ENCODE peak calls at places on chromosomes 4 and X, in five cellular contexts. One of them, this sample, is unnamed.

GRCh38 chr4:5024673-5025072 is 5.4 kb upstream of the CYTL1 start:
- DNase-seq in HepG2: no peak
- DNase-seq in GM12878: no peak
- DNase-seq in K562: no peak
- DNase-seq in SK-N-SH: no peak
- DNase-seq in this sample: no peak

GRCh38 chrX:12309733-12310054 is 171.4 kb downstream of the FRMPD4 start:
- DNase-seq in HepG2: no peak
- DNase-seq in GM12878: no peak
- DNase-seq in K562: no peak
- DNase-seq in SK-N-SH: no peak
- DNase-seq in this sample: no peak

GRCh38 chr4:1900624-1901023 is 29.4 kb downstream of the NSD2 start:
- DNase-seq in HepG2: no peak
- DNase-seq in GM12878: no peak
- DNase-seq in K562: no peak
- DNase-seq in SK-N-SH: no peak
- DNase-seq in this sample: no peak

GRCh38 chrX:15594371-15594770 is 6.4 kb downstream of the ACE2 start:
- DNase-seq in HepG2: no peak
- DNase-seq in GM12878: no peak
- DNase-seq in K562: no peak
- DNase-seq in SK-N-SH: no peak
- DNase-seq in this sample: no peak

GRCh38 chr4:156336516-156336915 is 382.9 kb upstream of the CTSO start:
- DNase-seq in HepG2: no peak
- DNase-seq in GM12878: no peak
- DNase-seq in K562: no peak
- DNase-seq in SK-N-SH: no peak
- DNase-seq in this sample: no peak

GRCh38 chrX:15908891-15909290 is 54.3 kb upstream of the AP1S2 start:
- DNase-seq in HepG2: peak; percentile 12
- DNase-seq in GM12878: no peak
- DNase-seq in K562: no peak
- DNase-seq in SK-N-SH: no peak
- DNase-seq in this sample: no peak

GRCh38 chr4:37483610-37484009 is 202.6 kb downstream of the RELL1 start:
- DNase-seq in HepG2: no peak
- DNase-seq in GM12878: no peak
- DNase-seq in K562: no peak
- DNase-seq in SK-N-SH: no peak
- DNase-seq in this sample: no peak

GRCh38 chrX:149145845-149146285 is 359.2 kb downstream of the IDS start:
- DNase-seq in HepG2: no peak
- DNase-seq in GM12878: no peak
- DNase-seq in K562: no peak
- DNase-seq in SK-N-SH: no peak
- DNase-seq in this sample: no peak

GRCh38 chrX:39528161-39528560 is 569.6 kb downstream of the BCOR start:
- DNase-seq in HepG2: no peak
- DNase-seq in GM12878: no peak
- DNase-seq in K562: no peak
- DNase-seq in SK-N-SH: no peak
- DNase-seq in this sample: no peak

GRCh38 chr4:71406459-71406963 is 67.7 kb downstream of the SLC4A4 start:
- DNase-seq in HepG2: no peak
- DNase-seq in GM12878: no peak
- DNase-seq in K562: peak; percentile 72
- DNase-seq in SK-N-SH: no peak
- DNase-seq in this sample: no peak

GRCh38 chr4:158122501-158122900 is 50.3 kb downstream of the GASK1B start:
- DNase-seq in HepG2: no peak
- DNase-seq in GM12878: no peak
- DNase-seq in K562: no peak
- DNase-seq in SK-N-SH: no peak
- DNase-seq in this sample: no peak

GRCh38 chrX:69388526-69388925 is 115.6 kb upstream of the NALF2 start:
- DNase-seq in HepG2: no peak
- DNase-seq in GM12878: no peak
- DNase-seq in K562: no peak
- DNase-seq in SK-N-SH: no peak
- DNase-seq in this sample: no peak

GRCh38 chr4:85446462-85446861 is 28.5 kb upstream of the ARHGAP24 start:
- DNase-seq in HepG2: no peak
- DNase-seq in GM12878: no peak
- DNase-seq in K562: no peak
- DNase-seq in SK-N-SH: no peak
- DNase-seq in this sample: no peak

GRCh38 chr4:67320645-67321044 is 224.7 kb downstream of the CENPC start:
- DNase-seq in HepG2: no peak
- DNase-seq in GM12878: no peak
- DNase-seq in K562: no peak
- DNase-seq in SK-N-SH: no peak
- DNase-seq in this sample: no peak

GRCh38 chr4:26212528-26212927 is 108.3 kb upstream of the RBPJ start:
- DNase-seq in HepG2: no peak
- DNase-seq in GM12878: no peak
- DNase-seq in K562: no peak
- DNase-seq in SK-N-SH: no peak
- DNase-seq in this sample: no peak

GRCh38 chr4:38488891-38489861 is 174.8 kb upstream of the KLF3 start:
- DNase-seq in HepG2: no peak
- DNase-seq in GM12878: no peak
- DNase-seq in K562: no peak
- DNase-seq in SK-N-SH: no peak
- DNase-seq in this sample: no peak

GRCh38 chrX:54921427-54922021 is 900 bp downstream of the TRO start:
- DNase-seq in HepG2: peak; percentile 40
- DNase-seq in GM12878: no peak
- DNase-seq in K562: no peak
- DNase-seq in SK-N-SH: peak; percentile 83
- DNase-seq in this sample: no peak

GRCh38 chr4:131381055-131381454 is 1768.0 kb upstream of the PCDH10 start:
- DNase-seq in HepG2: no peak
- DNase-seq in GM12878: no peak
- DNase-seq in K562: no peak
- DNase-seq in SK-N-SH: no peak
- DNase-seq in this sample: no peak

GRCh38 chrX:94288325-94288724 is 614.3 kb downstream of the FAM133A start:
- DNase-seq in HepG2: no peak
- DNase-seq in GM12878: no peak
- DNase-seq in K562: no peak
- DNase-seq in SK-N-SH: no peak
- DNase-seq in this sample: no peak

GRCh38 chrX:19789376-19789775 is 98.0 kb downstream of the SH3KBP1 start:
- DNase-seq in HepG2: no peak
- DNase-seq in GM12878: no peak
- DNase-seq in K562: no peak
- DNase-seq in SK-N-SH: no peak
- DNase-seq in this sample: no peak

GRCh38 chrX:150513564-150513963 is 54.9 kb upstream of the MTM1 start:
- DNase-seq in HepG2: no peak
- DNase-seq in GM12878: no peak
- DNase-seq in K562: peak; percentile 10
- DNase-seq in SK-N-SH: no peak
- DNase-seq in this sample: no peak

GRCh38 chr4:155629183-155629825 is 37.3 kb upstream of the GUCY1A1 start:
- DNase-seq in HepG2: no peak
- DNase-seq in GM12878: no peak
- DNase-seq in K562: no peak
- DNase-seq in SK-N-SH: no peak
- DNase-seq in this sample: no peak

GRCh38 chrX:140467211-140467610 is 37.7 kb downstream of the SOX3 start:
- DNase-seq in HepG2: no peak
- DNase-seq in GM12878: no peak
- DNase-seq in K562: no peak
- DNase-seq in SK-N-SH: no peak
- DNase-seq in this sample: no peak

GRCh38 chr4:36317731-36318130 is 36.3 kb downstream of the DTHD1 start:
- DNase-seq in HepG2: no peak
- DNase-seq in GM12878: no peak
- DNase-seq in K562: no peak
- DNase-seq in SK-N-SH: no peak
- DNase-seq in this sample: no peak

GRCh38 chrX:103356023-103356798 is at the start of gene TCEAL9:
- DNase-seq in HepG2: peak; percentile 51
- DNase-seq in GM12878: no peak
- DNase-seq in K562: peak; percentile 36
- DNase-seq in SK-N-SH: peak; percentile 71
- DNase-seq in this sample: peak; percentile 29

DNA sequence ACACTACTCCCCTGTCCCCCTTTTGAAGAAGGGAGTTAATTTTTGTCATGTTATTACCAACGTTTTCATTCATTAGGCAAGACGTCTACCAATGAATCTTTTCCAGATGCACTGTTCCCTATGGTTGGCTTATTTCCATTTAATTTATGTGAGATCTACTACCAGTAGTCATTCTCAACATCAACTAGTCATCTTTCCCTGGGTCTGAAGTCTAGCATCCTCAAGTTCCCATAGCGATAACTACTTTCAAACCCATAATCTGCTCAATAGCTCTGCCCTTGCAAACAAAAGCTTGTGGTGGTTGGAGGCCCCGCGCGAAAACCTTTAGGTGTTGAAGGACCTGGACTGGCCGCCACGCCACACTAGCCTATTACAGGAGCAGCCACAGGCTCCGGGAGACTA is 815 bp downstream of the PPAT start:
- DNase-seq in HepG2: no peak
- DNase-seq in GM12878: no peak
- DNase-seq in K562: no peak
- DNase-seq in SK-N-SH: no peak
- DNase-seq in this sample: no peak
- TF ChIP-seq ZBTB33 in HepG2: no peak
- TF ChIP-seq ZBTB33 in GM12878: no peak
- TF ChIP-seq ZBTB33 in K562: no peak
- TF ChIP-seq ZBTB33 in SK-N-SH: no peak
- TF ChIP-seq ZBTB33 in this sample: no peak

GRCh38 chrX:2348225-2348624 is 152.6 kb downstream of the DHRSX start:
- DNase-seq in HepG2: no peak
- DNase-seq in GM12878: no peak
- DNase-seq in K562: no peak
- DNase-seq in SK-N-SH: no peak
- DNase-seq in this sample: no peak

GRCh38 chrX:2351321-2351720 is 149.5 kb downstream of the DHRSX start:
- DNase-seq in HepG2: no peak
- DNase-seq in GM12878: no peak
- DNase-seq in K562: no peak
- DNase-seq in SK-N-SH: no peak
- DNase-seq in this sample: no peak

DNA sequence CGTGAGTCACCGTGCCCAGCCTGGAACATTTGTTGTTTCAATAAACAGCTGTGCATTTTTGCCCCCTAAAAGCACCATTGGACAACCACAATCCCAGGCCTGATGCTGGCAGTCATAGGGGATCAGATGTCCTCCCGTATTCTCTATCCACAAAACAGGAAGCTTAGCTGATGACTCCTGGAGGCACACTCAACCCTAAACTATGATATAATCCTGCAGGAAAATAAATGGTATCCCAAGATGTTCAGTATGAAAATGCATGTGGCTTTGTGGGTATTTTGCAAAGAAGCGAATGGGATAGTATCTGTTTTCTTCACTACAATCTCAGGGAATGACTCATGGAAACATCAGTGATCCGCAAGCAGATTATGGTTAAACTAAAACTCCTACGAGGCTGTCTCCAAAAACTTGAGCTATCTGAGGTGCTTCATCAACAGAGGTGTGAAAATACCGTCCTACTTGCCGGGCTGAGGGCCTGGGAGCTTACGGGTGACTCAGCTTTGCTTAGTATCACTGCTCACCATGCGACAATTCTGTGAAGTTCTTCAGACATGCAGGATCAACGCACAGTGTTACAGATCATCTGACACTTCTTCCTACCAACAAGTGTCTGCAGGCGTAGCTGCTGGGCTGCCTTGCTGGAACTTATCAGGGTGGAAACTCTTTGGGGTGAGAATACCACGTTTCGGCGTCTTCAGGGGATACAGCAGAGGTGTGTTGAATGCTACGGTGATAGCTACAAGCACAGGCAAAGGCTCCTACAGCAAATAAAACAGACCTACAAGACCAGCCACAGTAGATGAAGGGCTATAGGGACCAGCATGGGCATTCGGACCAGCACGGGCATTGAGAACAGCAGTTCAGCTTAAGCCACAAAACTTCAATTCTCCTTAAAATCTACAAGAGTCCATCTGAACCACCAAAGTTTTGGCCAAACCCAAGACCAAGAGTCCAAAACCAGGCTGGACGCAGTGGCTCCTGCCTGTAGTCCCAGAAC is 148.5 kb downstream of the DHRSX start:
- DNase-seq in HepG2: no peak
- DNase-seq in GM12878: no peak
- DNase-seq in K562: peak; percentile 62
- DNase-seq in SK-N-SH: no peak
- DNase-seq in this sample: no peak
- TF ChIP-seq ZBTB33 in HepG2: no peak
- TF ChIP-seq ZBTB33 in GM12878: no peak
- TF ChIP-seq ZBTB33 in K562: no peak
- TF ChIP-seq ZBTB33 in SK-N-SH: peak; percentile 29
- TF ChIP-seq ZBTB33 in this sample: no peak

DNA sequence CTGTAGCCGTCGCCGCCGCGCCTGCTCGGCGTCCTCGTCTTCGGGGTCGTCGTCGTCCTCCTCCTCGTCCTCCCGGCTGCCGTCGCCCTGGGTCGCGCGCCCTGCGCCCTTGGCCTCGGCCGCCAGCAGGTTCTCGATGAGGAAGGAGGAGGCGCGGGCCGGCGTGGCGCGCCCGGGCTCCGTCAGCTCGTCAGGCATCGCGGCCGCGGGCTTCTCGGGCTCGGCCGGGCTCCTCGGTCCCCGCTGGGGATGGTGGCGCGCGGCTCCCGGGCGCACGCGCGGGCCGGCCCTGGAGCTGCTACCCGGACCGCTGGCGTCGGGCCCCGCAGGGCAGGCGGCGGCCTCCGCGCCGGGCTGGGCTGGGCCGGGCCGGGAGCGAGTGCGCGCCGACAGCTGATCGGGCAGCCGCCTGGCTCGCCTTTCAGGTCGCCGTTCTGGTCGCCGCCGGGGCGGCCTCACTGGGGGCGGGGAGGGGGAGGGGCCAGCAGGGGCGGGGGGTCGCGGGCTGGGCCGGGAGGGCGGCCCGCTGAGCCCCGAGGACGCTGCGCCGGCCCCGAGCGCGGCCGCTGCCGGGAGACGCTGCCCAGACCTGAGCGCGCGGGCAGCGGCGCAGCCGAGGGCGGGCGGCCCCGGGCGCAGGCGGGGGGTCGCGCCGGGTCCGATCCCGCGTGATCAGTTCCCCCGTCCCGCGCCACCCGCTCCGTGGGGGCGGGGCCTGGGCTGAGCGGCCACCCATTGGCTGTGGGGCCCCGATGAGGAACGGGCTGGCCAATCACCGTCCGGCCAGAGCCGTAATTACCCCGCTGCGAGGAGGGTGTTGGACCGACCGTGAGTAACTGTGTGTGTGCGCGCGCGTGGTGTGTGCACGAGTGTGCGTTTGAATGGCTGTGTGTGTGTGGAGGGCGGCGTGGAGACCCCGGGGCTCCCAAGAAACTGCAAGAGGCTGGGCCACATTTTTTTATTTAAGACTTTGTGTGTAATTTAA is at the start of gene HMX1:
- DNase-seq in HepG2: no peak
- DNase-seq in GM12878: no peak
- DNase-seq in K562: no peak
- DNase-seq in SK-N-SH: peak; percentile 100
- DNase-seq in this sample: no peak
- TF ChIP-seq ZBTB33 in HepG2: no peak
- TF ChIP-seq ZBTB33 in GM12878: no peak
- TF ChIP-seq ZBTB33 in K562: no peak
- TF ChIP-seq ZBTB33 in SK-N-SH: no peak
- TF ChIP-seq ZBTB33 in this sample: no peak

GRCh38 chr4:56310401-56310800 is 76.9 kb downstream of the AASDH start:
- DNase-seq in HepG2: no peak
- DNase-seq in GM12878: no peak
- DNase-seq in K562: no peak
- DNase-seq in SK-N-SH: no peak
- DNase-seq in this sample: no peak
- TF ChIP-seq ZBTB33 in HepG2: no peak
- TF ChIP-seq ZBTB33 in GM12878: no peak
- TF ChIP-seq ZBTB33 in K562: no peak
- TF ChIP-seq ZBTB33 in SK-N-SH: no peak
- TF ChIP-seq ZBTB33 in this sample: no peak